ENCODE peak calls at places on chromosome 15, in six cellular contexts. C is mesendoderm; V is HCT116; L is CD4-positive, alpha-beta T cell; R is mammary epithelial cell; X is A549. I is an unnamed sample.

GRCh38 chr15:76161153-76162049 is 101.6 kb downstream of the TMEM266 start:
- DNase-seq in C (no peak), V (no peak), L (no peak), R (no peak), X (no peak), I (no peak)

GRCh38 chr15:26644948-26645347 is 127.9 kb downstream of the GABRB3 start:
- DNase-seq in C (no peak), V (no peak), L (no peak), R (no peak), X (no peak), I (no peak)

GRCh38 chr15:41661078-41661528 is 898 bp downstream of the MGA start:
- DNase-seq in C (no peak), V (no peak), L (no peak), R (no peak), X (no peak), I (no peak)

GRCh38 chr15:69576035-69576526 is 123.5 kb downstream of the RPLP1 start:
- DNase-seq in C (no peak), V (peak), L (peak), R (peak), X (peak), I (no peak)

GRCh38 chr15:94441782-94442181 is 210.4 kb downstream of the MCTP2 start:
- DNase-seq in C (no peak), V (no peak), L (no peak), R (no peak), X (no peak), I (no peak)

GRCh38 chr15:76310470-76311070 is 699 bp downstream of the ETFA start:
- DNase-seq in C (no peak), V (no peak), L (no peak), R (no peak), X (peak), I (no peak)

GRCh38 chr15:94970831-94971230 is 739.5 kb downstream of the MCTP2 start:
- DNase-seq in C (no peak), V (no peak), L (no peak), R (no peak), X (no peak), I (no peak)

GRCh38 chr15:43948691-43949325 is 122.0 kb downstream of the WDR76 start:
- DNase-seq in C (no peak), V (no peak), L (no peak), R (no peak), X (no peak), I (no peak)

GRCh38 chr15:24857094-24857437 is 97.7 kb upstream of the SNRPN start:
- DNase-seq in C (peak), V (no peak), L (no peak), R (no peak), X (no peak), I (no peak)

GRCh38 chr15:72231847-72232461 is 964 bp upstream of the PKM start:
- DNase-seq in C (peak), V (no peak), L (peak), R (peak), X (peak), I (no peak)

GRCh38 chr15:99504823-99505551 is 60.8 kb upstream of the MEF2A start:
- DNase-seq in C (peak), V (no peak), L (no peak), R (peak), X (no peak), I (no peak)

GRCh38 chr15:99502182-99502581 is 63.6 kb upstream of the MEF2A start:
- DNase-seq in C (no peak), V (no peak), L (no peak), R (no peak), X (no peak), I (no peak)

GRCh38 chr15:99503411-99503810 is 62.4 kb upstream of the MEF2A start:
- DNase-seq in C (no peak), V (no peak), L (no peak), R (no peak), X (no peak), I (no peak)

GRCh38 chr15:99502661-99503060 is 63.1 kb upstream of the MEF2A start:
- DNase-seq in C (no peak), V (no peak), L (no peak), R (no peak), X (no peak), I (no peak)

DNA sequence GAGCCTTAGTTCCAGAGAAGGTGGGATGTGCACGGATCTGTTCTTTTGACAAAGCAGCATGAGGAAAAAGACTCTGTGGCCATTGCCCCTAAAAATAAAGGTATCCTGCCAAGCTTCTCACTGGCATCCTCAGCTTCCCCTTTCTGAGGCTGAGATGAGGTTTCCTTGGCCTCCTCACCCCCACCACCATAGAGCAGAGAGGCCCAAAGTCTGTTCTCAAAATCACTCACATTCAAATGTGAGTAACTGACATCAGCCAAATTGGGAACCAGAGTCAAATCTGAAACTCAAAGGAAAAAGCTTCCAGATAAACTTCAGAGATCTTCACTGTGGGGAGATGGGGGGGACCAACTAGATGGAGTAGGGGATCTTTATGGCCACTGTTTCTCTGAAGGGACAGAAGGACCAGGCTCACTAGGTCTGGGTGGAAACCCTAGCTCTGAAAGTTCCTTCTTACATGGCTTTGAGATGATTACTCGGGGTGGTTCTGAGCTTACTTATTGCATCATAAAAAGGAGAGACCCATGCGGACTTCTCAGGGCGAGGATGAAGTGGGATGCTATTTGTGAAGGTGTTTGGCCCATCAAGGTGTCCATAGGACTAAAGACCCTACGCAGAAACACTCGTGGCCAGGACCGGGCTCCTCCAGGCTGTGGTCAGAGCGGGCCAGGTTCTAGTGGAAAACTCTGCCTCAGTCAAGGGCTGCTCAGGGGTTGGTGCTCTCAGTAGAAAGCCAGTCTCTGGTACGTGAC is 61.5 kb upstream of the MEF2A start:
- DNase-seq in C (no peak), V (no peak), L (no peak), R (no peak), X (no peak), I (no peak)
- H3K27ac ChIP-seq in C (no peak), V (no peak), L (no peak), R (no peak), X (no peak), I (peak)

GRCh38 chr15:67407709-67408257 is 113.1 kb upstream of the C15orf61 start:
- DNase-seq in C (no peak), V (no peak), L (no peak), R (no peak), X (no peak), I (no peak)
- H3K27ac ChIP-seq in C (no peak), V (no peak), L (no peak), R (no peak), X (no peak), I (no peak)

GRCh38 chr15:74598126-74598842 is 17.4 kb upstream of the CLK3 start:
- DNase-seq in C (peak), V (no peak), L (peak), R (peak), X (peak), I (peak)
- H3K27ac ChIP-seq in C (no peak), V (peak), L (peak), R (no peak), X (peak), I (peak)

DNA sequence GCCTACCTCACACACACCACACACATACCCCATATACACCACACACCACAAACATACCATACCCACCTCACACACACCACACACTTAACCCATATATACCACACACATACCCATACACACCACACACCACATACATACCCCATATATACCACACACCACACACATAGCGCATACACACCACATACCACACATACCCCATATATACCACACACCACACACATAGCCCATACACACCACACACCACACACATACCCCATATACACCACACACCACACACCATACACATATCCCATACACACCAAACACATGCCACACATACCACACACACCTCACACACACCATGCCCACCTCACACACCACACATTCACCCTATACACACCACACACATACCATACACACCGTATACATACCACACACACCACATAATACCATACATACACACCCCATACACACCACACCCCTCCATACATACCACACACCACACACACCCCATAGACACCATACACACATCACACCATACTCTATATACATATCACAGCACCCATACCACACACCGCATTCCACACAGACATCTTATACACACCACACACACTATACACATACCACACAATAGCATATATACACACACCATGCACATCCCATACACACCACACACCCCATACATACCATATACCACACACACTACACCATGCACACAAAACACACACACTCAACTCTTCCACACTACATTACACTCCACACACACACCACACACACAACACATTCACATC is 29.5 kb downstream of the APBA2 start:
- DNase-seq in C (no peak), V (no peak), L (no peak), R (no peak), X (no peak), I (no peak)
- H3K27ac ChIP-seq in C (no peak), V (no peak), L (no peak), R (no peak), X (no peak), I (no peak)

DNA sequence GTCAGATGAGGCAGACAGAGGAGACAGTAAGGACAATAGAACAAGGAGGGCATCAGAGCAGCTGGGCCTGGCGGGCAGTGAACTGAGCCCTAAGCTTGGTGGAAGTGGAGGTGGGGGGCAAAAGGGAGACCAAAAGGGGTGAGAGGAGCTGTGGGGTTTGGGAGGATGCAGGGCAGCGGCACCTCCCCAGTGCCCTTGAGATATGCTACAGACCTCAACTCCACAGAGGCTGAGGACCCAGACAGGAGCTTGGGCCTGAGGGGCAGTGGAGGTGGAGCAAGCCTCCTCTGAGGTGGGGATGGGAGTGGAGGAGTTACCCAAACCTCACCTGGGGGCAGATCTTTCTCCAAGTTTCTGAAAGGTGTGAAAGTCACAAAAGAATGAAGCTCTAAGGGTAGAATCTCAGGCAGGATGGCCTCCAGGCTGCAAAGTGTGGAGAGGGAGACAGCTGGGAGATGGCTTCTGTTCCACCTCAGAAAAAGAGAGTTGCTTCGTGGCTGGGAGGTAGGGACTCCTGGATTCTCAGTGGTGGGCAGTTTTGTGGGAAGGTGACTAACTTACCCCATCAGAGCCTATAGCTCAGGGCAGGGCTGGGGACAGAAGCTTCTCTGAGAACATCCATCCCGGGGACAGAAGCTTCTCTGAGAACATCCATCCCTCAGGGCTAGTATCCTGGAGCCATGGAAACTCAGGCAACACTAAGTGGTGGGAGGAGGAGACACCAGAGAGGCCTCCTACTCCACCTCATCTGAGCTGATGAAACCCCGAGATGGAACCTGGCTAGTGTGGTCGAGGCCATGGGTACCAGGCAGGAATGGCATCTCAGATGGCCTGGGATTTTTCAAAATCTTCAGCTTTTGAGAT is 2.3 kb upstream of the CLK3 start:
- DNase-seq in C (peak), V (no peak), L (no peak), R (peak), X (no peak), I (no peak)
- H3K27ac ChIP-seq in C (no peak), V (no peak), L (no peak), R (no peak), X (peak), I (no peak)

GRCh38 chr15:68114356-68114755 is 60.2 kb downstream of the PIAS1 start:
- DNase-seq in C (no peak), V (no peak), L (no peak), R (no peak), X (no peak), I (no peak)
- H3K27ac ChIP-seq in C (no peak), V (no peak), L (no peak), R (peak), X (no peak), I (no peak)

DNA sequence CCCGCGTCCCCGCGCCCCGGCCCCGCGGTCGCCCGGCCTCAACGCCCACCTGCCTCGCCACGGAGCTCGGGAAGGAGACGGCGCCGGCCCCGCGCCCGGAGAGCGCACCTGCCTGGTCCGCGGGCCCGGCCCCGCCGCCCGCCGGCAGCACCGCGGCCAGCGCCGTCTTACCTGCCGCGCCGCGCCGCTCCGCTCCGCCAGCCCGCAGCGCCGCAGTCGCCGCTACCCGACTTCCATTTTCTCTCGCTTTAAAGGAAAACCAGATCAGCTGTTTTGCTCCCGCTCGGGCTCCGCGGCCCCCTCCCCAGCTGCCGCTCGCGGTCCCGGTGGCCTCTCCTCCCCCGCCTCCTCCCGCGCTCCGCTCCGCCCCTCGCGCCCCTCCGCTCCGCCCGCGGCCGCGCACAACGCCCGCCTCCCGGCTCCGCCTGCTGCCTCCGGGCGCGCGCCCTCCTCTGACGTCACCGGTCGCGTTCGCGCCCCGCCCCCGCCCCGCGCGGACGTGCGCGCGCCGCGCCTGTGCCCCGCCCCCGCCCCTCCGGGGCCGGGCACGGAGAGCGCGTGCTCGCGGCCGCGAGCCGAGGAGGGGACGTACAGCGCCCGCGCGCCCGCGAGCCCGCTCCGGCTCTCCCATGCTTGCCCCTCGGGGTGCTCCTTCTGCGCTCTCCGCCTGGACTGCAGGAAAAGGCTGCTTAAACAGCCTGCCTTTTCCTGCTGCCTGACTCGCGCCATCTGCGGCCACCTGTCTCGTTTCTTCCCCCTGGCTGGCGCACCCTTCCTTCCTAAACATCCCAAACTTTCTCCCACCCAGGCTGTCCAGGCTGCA is 159.8 kb upstream of the CHRNA7 start:
- DNase-seq in C (peak), V (peak), L (peak), R (peak), X (peak), I (peak)
- H3K27ac ChIP-seq in C (peak), V (peak), L (no peak), R (no peak), X (peak), I (peak)

DNA sequence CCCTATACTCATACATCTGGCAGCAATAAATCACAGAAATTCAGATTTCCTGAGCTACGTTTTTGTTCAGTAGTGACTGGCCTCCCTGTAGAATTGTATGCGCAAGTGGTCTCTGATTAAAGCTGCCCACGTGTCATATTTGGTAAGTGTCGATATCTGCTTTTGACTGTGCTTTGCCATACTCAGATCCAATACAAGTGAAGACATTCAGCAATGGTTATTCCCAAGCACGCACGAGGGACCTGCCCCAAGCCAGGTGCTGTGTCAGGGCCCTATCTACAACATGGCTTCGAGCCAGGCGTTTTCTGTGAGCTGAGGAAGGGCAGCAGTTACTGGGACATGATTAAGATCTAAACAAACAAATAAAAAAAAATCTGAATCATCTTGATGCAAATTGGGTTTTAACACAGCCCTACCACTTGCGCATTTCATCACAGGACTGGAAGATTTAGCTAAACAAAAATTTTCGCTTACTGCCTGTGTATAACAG is 47.2 kb upstream of the ICE2 start:
- DNase-seq in C (no peak), V (no peak), L (no peak), R (no peak), X (no peak), I (no peak)
- H3K27ac ChIP-seq in C (no peak), V (no peak), L (no peak), R (no peak), X (no peak), I (no peak)

GRCh38 chr15:29942548-29942947 is 120.3 kb upstream of the TJP1 start:
- DNase-seq in C (no peak), V (no peak), L (no peak), R (no peak), X (no peak), I (no peak)

GRCh38 chr15:29942144-29942543 is 119.9 kb upstream of the TJP1 start:
- DNase-seq in C (peak), V (no peak), L (no peak), R (no peak), X (no peak), I (peak)

GRCh38 chr15:29944925-29945324 is 122.7 kb upstream of the TJP1 start:
- DNase-seq in C (no peak), V (no peak), L (no peak), R (no peak), X (no peak), I (no peak)

GRCh38 chr15:29945943-29946591 is 123.8 kb upstream of the TJP1 start:
- DNase-seq in C (no peak), V (no peak), L (no peak), R (peak), X (no peak), I (no peak)
- H3K27ac ChIP-seq in C (no peak), V (no peak), L (no peak), R (peak), X (no peak), I (peak)

GRCh38 chr15:38217788-38218609 is 34.6 kb upstream of the SPRED1 start:
- DNase-seq in C (no peak), V (no peak), L (no peak), R (peak), X (no peak), I (no peak)
- H3K27ac ChIP-seq in C (no peak), V (no peak), L (no peak), R (peak), X (peak), I (no peak)